ENCODE peak calls at places on chromosomes 5 and 9, in seven cellular contexts. A is mucosa of gallbladder; E is activated T-cell treated with anti-CD3 and anti-CD28 coated beads, Interleukin-2, amount 50 U/mL, for 4 hours; C is neural progenitor cell; J is activated T-helper 2 cell treated with anti-CD3 and anti-CD28 coated beads, Interferon-gamma antibody, Interleukin-2, Interleukin-4, amounts not matched to agents 10 μg/mL and 5 μg/mL and 100 μg/mL, durations not matched to agents 14 hours and 24 hours and 36 hours; P is cardiac fibroblast; N is naive thymus-derived CD8-positive, alpha-beta T cell. U is an unnamed sample.
A peak's percentile ranks its signal among the peaks of the same experiment; 100 is the strongest.

GRCh38 chr5:102523541-102524175 is 24.9 kb upstream of the SLCO6A1 start:
- DNase-seq in A (no peak), E (no peak), C (no peak), J (no peak), P (no peak), N (no peak), U (no peak)

GRCh38 chr5:159414021-159414420 is 83.7 kb upstream of the IL12B start:
- DNase-seq in A (no peak), E (no peak), C (no peak), J (no peak), P (no peak), N (no peak), U (no peak)

GRCh38 chr9:131736440-131736839 is 3.4 kb downstream of the RAPGEF1 start:
- DNase-seq in A (no peak), E (no peak), C (no peak), J (no peak), P (no peak), N (no peak), U (no peak)

GRCh38 chr5:175214152-175214551 is 229.8 kb downstream of the DRD1 start:
- DNase-seq in A (peak; percentile 18), E (no peak), C (no peak), J (no peak), P (peak; percentile 23), N (no peak), U (no peak)

GRCh38 chr5:138824924-138825863 is 49.9 kb downstream of the LRRTM2 start:
- DNase-seq in A (no peak), E (no peak), C (peak; percentile 25), J (no peak), P (peak; percentile 44), N (peak; percentile 16), U (no peak)

GRCh38 chr5:136724161-136724560 is 358.8 kb upstream of the TRPC7 start:
- DNase-seq in A (no peak), E (no peak), C (no peak), J (no peak), P (no peak), N (no peak), U (no peak)

GRCh38 chr9:125631391-125632085 is 75.5 kb downstream of the MAPKAP1 start:
- DNase-seq in A (peak; percentile 20), E (no peak), C (peak; percentile 59), J (no peak), P (peak; percentile 80), N (peak; percentile 18), U (peak; percentile 48)

GRCh38 chr5:109713453-109713852 is 23.7 kb downstream of the MAN2A1 start:
- DNase-seq in A (no peak), E (no peak), C (no peak), J (no peak), P (no peak), N (no peak), U (no peak)

GRCh38 chr5:155154973-155155372 is 141.4 kb downstream of the KIF4B start:
- DNase-seq in A (no peak), E (no peak), C (no peak), J (no peak), P (no peak), N (no peak), U (no peak)

GRCh38 chr5:308672-309271 is 12.7 kb upstream of the AHRR start:
- DNase-seq in A (no peak), E (no peak), C (peak; percentile 26), J (no peak), P (peak; percentile 25), N (no peak), U (no peak)

GRCh38 chr5:177303121-177303924 is at the start of the genes PRELID1 and RAB24:
- DNase-seq in A (peak; percentile 90), E (peak; percentile 82), C (peak; percentile 97), J (peak; percentile 86), P (peak; percentile 83), N (peak; percentile 87), U (peak; percentile 90)

GRCh38 chr9:104075801-104076753 is 18.0 kb upstream of the SMC2 start:
- DNase-seq in A (no peak), E (no peak), C (no peak), J (no peak), P (peak; percentile 94), N (no peak), U (no peak)

GRCh38 chr9:36559036-36559695 is 13.5 kb upstream of the MELK start:
- DNase-seq in A (no peak), E (no peak), C (no peak), J (no peak), P (peak; percentile 64), N (no peak), U (no peak)

GRCh38 chr9:91155181-91155580 is 206.5 kb downstream of the AUH start:
- DNase-seq in A (no peak), E (no peak), C (no peak), J (peak; percentile 8), P (no peak), N (no peak), U (peak; percentile 20)